ENCODE peak calls at places on chromosomes 3 and 15, in eight cellular contexts. F is cardiac muscle cell; C is colonic mucosa; P is CD8-positive, alpha-beta T cell; T is PC-3; G is psoas muscle; L is fibroblast of lung; O is keratinocyte. M is an unnamed sample.

GRCh38 chr15:30962079-30962478 is 29.3 kb downstream of the MTMR10 start:
- DNase-seq in F (no peak), C (no peak), P (no peak), T (no peak), G (peak; percentile 75), L (no peak), O (peak; percentile 48), M (no peak)

GRCh38 chr3:186107148-186108105 is 1.5 kb downstream of the ETV5 start:
- DNase-seq in F (peak; percentile 81), C (peak; percentile 70), P (no peak), T (peak; percentile 75), G (peak; percentile 69), L (peak; percentile 80), O (no peak), M (peak; percentile 60)

GRCh38 chr15:88932875-88933330 is 19.7 kb upstream of the MFGE8 start:
- DNase-seq in F (no peak), C (no peak), P (no peak), T (no peak), G (no peak), L (no peak), O (no peak), M (peak; percentile 29)

GRCh38 chr15:73957276-73957675 is 31.0 kb downstream of the LOXL1 start:
- DNase-seq in F (no peak), C (no peak), P (no peak), T (peak; percentile 62), G (no peak), L (no peak), O (no peak), M (no peak)

GRCh38 chr3:192930585-192930984 is 12.9 kb upstream of the MB21D2 start:
- DNase-seq in F (no peak), C (no peak), P (no peak), T (peak; percentile 52), G (no peak), L (peak; percentile 25), O (no peak), M (no peak)

GRCh38 chr15:52448010-52448890 is 80.4 kb downstream of the MYO5A start:
- DNase-seq in F (no peak), C (no peak), P (no peak), T (no peak), G (no peak), L (no peak), O (no peak), M (no peak)

GRCh38 chr3:66671348-66671747 is 170.5 kb upstream of the LRIG1 start:
- DNase-seq in F (no peak), C (no peak), P (no peak), T (no peak), G (no peak), L (no peak), O (no peak), M (no peak)

GRCh38 chr3:94525039-94525438 is 462.2 kb downstream of the NSUN3 start:
- DNase-seq in F (peak; percentile 39), C (no peak), P (no peak), T (peak; percentile 51), G (no peak), L (peak; percentile 29), O (no peak), M (no peak)

GRCh38 chr3:128859573-128860154 is 19.8 kb upstream of the ACAD9 start:
- DNase-seq in F (peak; percentile 13), C (no peak), P (no peak), T (no peak), G (no peak), L (no peak), O (no peak), M (no peak)

GRCh38 chr3:45795509-45795881 is 841 bp downstream of the SLC6A20 start:
- DNase-seq in F (peak; percentile 18), C (no peak), P (no peak), T (no peak), G (no peak), L (no peak), O (no peak), M (no peak)

GRCh38 chr3:37793889-37794591 is 67.6 kb upstream of the CTDSPL start:
- DNase-seq in F (no peak), C (no peak), P (no peak), T (no peak), G (no peak), L (no peak), O (no peak), M (no peak)

GRCh38 chr3:26280517-26280916 is 342.1 kb upstream of the LRRC3B start:
- DNase-seq in F (no peak), C (no peak), P (no peak), T (no peak), G (no peak), L (no peak), O (no peak), M (no peak)

GRCh38 chr3:10867384-10867783 is 51.4 kb downstream of the SLC6A11 start:
- DNase-seq in F (peak; percentile 28), C (no peak), P (no peak), T (no peak), G (no peak), L (peak; percentile 9), O (no peak), M (no peak)

GRCh38 chr3:69273895-69274294 is 112.0 kb downstream of the FRMD4B start:
- DNase-seq in F (peak; percentile 78), C (no peak), P (no peak), T (no peak), G (no peak), L (peak; percentile 10), O (no peak), M (no peak)

GRCh38 chr3:128932516-128933212 is 53.2 kb downstream of the ACAD9 start:
- DNase-seq in F (no peak), C (no peak), P (no peak), T (no peak), G (no peak), L (no peak), O (no peak), M (no peak)

GRCh38 chr15:99076555-99077308 is 28.1 kb upstream of the SYNM start:
- DNase-seq in F (peak; percentile 88), C (peak; percentile 55), P (peak; percentile 20), T (peak; percentile 83), G (peak; percentile 61), L (peak; percentile 78), O (peak; percentile 44), M (peak; percentile 59)

GRCh38 chr15:99073008-99073714 is 31.7 kb upstream of the SYNM start:
- DNase-seq in F (no peak), C (no peak), P (no peak), T (no peak), G (no peak), L (peak; percentile 6), O (no peak), M (no peak)

GRCh38 chr15:99074446-99074845 is 30.4 kb upstream of the SYNM start:
- DNase-seq in F (no peak), C (no peak), P (no peak), T (no peak), G (no peak), L (no peak), O (no peak), M (no peak)

GRCh38 chr15:99071091-99071680 is 33.7 kb upstream of the SYNM start:
- DNase-seq in F (no peak), C (no peak), P (no peak), T (no peak), G (no peak), L (no peak), O (no peak), M (no peak)

DNA sequence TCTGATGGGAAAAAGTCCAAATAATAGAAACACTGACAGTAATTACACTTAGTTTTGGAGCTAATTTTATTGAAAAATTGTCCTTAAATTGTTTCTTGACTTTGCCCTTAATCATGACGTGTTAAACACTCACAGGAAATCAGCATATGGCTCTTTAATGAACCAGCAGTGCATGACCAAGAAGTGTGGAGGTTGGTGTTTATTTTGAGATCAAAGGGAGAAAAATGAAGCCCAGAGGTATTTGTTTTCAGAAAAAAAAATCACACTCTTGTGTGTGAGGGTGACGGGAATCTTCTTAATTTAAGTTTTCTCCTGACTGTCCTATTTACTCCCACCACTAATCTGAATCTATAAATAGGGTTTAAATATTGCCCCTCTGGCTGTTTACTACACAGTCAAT is 28.8 kb upstream of the SYNM start:
- DNase-seq in F (no peak), C (no peak), P (no peak), T (no peak), G (no peak), L (no peak), O (no peak), M (no peak)
- H3K4me3 ChIP-seq in F (no peak overlapping the region), C (no peak overlapping the region), P (no peak overlapping the region), T (peak overlapping the region; percentile 62), G (no peak overlapping the region), L (no peak overlapping the region), O (no peak overlapping the region), M (no peak overlapping the region)

DNA sequence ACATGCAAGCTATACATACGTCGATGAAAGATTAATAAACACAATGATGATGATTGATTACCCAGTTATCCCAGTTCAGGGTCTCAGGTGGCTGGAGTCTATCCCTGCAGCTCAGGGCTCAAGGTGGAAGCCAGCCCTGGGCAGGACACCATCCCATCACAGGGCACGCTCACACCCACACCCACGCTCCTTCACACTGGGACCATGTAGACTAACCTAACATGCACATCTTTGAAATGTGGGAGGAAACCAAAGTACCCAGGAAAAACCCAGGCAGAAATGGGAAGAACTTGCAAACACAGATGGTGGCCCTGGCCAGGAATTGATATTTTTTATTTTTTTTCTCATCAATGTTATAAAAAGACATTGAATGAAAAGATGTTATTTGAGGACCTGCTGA is 151.4 kb upstream of the MCTP2 start:
- DNase-seq in F (no peak), C (no peak), P (no peak), T (no peak), G (no peak), L (no peak), O (no peak), M (no peak)
- H3K4me1 ChIP-seq in F (no peaks in the 10 kb centered on the region), C (no peaks in the 10 kb centered on the region), P (no peaks in the 10 kb centered on the region), T (peaks cover 28% of the 10 kb centered on the region), G (no peaks in the 10 kb centered on the region), L (no peaks in the 10 kb centered on the region), O (peaks cover 19% of the 10 kb centered on the region), M (peaks cover 12% of the 10 kb centered on the region)

GRCh38 chr15:90873488-90873997 is 5.2 kb downstream of the FURIN start:
- DNase-seq in F (no peak), C (no peak), P (no peak), T (no peak), G (no peak), L (no peak), O (no peak), M (no peak)
- H3K4me3 ChIP-seq in F (no peak overlapping the region), C (peak overlapping the region; percentile 81), P (no peak overlapping the region), T (peak overlapping the region; percentile 48), G (peak overlapping the region; percentile 82), L (no peak overlapping the region), O (peak overlapping the region; percentile 74), M (no peak overlapping the region)

GRCh38 chr15:64774556-64775523 is 549 bp downstream of the RBPMS2 start:
- DNase-seq in F (peak; percentile 16), C (no peak), P (no peak), T (no peak), G (no peak), L (peak; percentile 14), O (no peak), M (peak; percentile 47)

GRCh38 chr15:64773606-64774555 is 1.5 kb downstream of the RBPMS2 start:
- DNase-seq in F (no peak), C (no peak), P (no peak), T (no peak), G (no peak), L (no peak), O (no peak), M (no peak)

GRCh38 chr15:64770626-64771025 is 4.8 kb downstream of the RBPMS2 start:
- DNase-seq in F (no peak), C (no peak), P (no peak), T (no peak), G (no peak), L (no peak), O (no peak), M (no peak)

GRCh38 chr15:64772964-64773363 is 2.4 kb downstream of the RBPMS2 start:
- DNase-seq in F (no peak), C (no peak), P (no peak), T (no peak), G (no peak), L (no peak), O (no peak), M (no peak)

GRCh38 chr15:64772488-64772887 is 2.9 kb downstream of the RBPMS2 start:
- DNase-seq in F (no peak), C (no peak), P (no peak), T (no peak), G (no peak), L (no peak), O (no peak), M (no peak)
- H3K4me1 ChIP-seq in F (peaks cover 31% of the 10 kb centered on the region), C (no peaks in the 10 kb centered on the region), P (no peaks in the 10 kb centered on the region), T (no peaks in the 10 kb centered on the region), G (no peaks in the 10 kb centered on the region), L (no peaks in the 10 kb centered on the region), O (no peaks in the 10 kb centered on the region), M (peaks cover 8% of the 10 kb centered on the region)

M was measured in uterus.